ENCODE peak calls at places on chromosomes 7 and 10, in seven cellular contexts. Q is stomach, D is uterus, B is A549, J is gastrocnemius medialis, A is HCT116, X is tibial nerve. W is an unnamed sample.

GRCh38 chr7:100773491-100773890 is 40.1 kb downstream of the ZAN start:
- DNase-seq in Q (no peak), D (no peak), B (no peak), J (no peak), A (no peak), X (no peak), W (no peak)

GRCh38 chr7:94382155-94382554 is 12.5 kb upstream of the COL1A2 start:
- DNase-seq in Q (no peak), D (no peak), B (no peak), J (no peak), A (no peak), X (no peak), W (no peak)

GRCh38 chr7:154794147-154794780 is 208.7 kb downstream of the PAXIP1 start:
- DNase-seq in Q (peak), D (no peak), B (no peak), J (no peak), A (no peak), X (no peak), W (no peak)

GRCh38 chr10:27072436-27073114 is 27.7 kb downstream of the ANKRD26 start:
- DNase-seq in Q (no peak), D (no peak), B (no peak), J (no peak), A (no peak), X (no peak), W (no peak)

GRCh38 chr10:63120554-63120953 is 12.6 kb upstream of the NRBF2 start:
- DNase-seq in Q (no peak), D (no peak), B (no peak), J (no peak), A (no peak), X (no peak), W (no peak)

GRCh38 chr7:159019111-159019510 is 125.6 kb downstream of the VIPR2 start:
- DNase-seq in Q (no peak), D (no peak), B (no peak), J (no peak), A (no peak), X (no peak), W (no peak)

GRCh38 chr7:101691822-101692384 is 62.8 kb upstream of the MYL10 start:
- DNase-seq in Q (peak), D (no peak), B (no peak), J (no peak), A (no peak), X (no peak), W (no peak)

GRCh38 chr10:30387646-30388243 is 38.7 kb upstream of the MTPAP start:
- DNase-seq in Q (no peak), D (no peak), B (no peak), J (no peak), A (peak), X (no peak), W (peak)

GRCh38 chr7:79272066-79272669 is 181.3 kb downstream of the MAGI2 start:
- DNase-seq in Q (no peak), D (no peak), B (peak), J (no peak), A (peak), X (no peak), W (no peak)

GRCh38 chr7:72152171-72153131 is 259.7 kb downstream of the CALN1 start:
- DNase-seq in Q (peak), D (no peak), B (no peak), J (no peak), A (no peak), X (no peak), W (no peak)

GRCh38 chr7:108282427-108282996 is 152.4 kb upstream of the LAMB4 start:
- DNase-seq in Q (no peak), D (no peak), B (no peak), J (no peak), A (no peak), X (no peak), W (no peak)

GRCh38 chr10:34555653-34556052 is 259.4 kb downstream of the PARD3 start:
- DNase-seq in Q (no peak), D (no peak), B (peak), J (no peak), A (peak), X (no peak), W (no peak)

GRCh38 chr7:128104109-128104742 is 73.0 kb upstream of the LRRC4 start:
- DNase-seq in Q (no peak), D (no peak), B (no peak), J (no peak), A (no peak), X (no peak), W (no peak)

GRCh38 chr7:5472432-5473315 is 49.0 kb upstream of the TNRC18 start:
- DNase-seq in Q (no peak), D (no peak), B (no peak), J (no peak), A (no peak), X (no peak), W (no peak)

GRCh38 chr7:28309684-28310083 is 102.6 kb upstream of the CREB5 start:
- DNase-seq in Q (no peak), D (no peak), B (no peak), J (no peak), A (no peak), X (no peak), W (no peak)

GRCh38 chr10:44974082-44974627 is 4.5 kb downstream of the DEPP1 start:
- DNase-seq in Q (no peak), D (no peak), B (no peak), J (no peak), A (no peak), X (no peak), W (no peak)

GRCh38 chr7:48085433-48085791 is 3.7 kb upstream of the UPP1 start:
- DNase-seq in Q (no peak), D (no peak), B (no peak), J (no peak), A (no peak), X (no peak), W (no peak)

GRCh38 chr10:3625959-3626751 is 158.9 kb downstream of the KLF6 start:
- DNase-seq in Q (no peak), D (no peak), B (no peak), J (no peak), A (no peak), X (no peak), W (no peak)

GRCh38 chr10:132911712-132912097 is 30.7 kb downstream of the CFAP46 start:
- DNase-seq in Q (no peak), D (no peak), B (no peak), J (no peak), A (no peak), X (peak), W (no peak)

GRCh38 chr7:47795631-47796030 is 152.6 kb downstream of the PKD1L1 start:
- DNase-seq in Q (no peak), D (no peak), B (no peak), J (no peak), A (no peak), X (no peak), W (no peak)

GRCh38 chr7:97468491-97468890 is 263.4 kb upstream of the TAC1 start:
- DNase-seq in Q (no peak), D (no peak), B (no peak), J (no peak), A (no peak), X (no peak), W (no peak)

GRCh38 chr10:36446873-36447272 is 678.5 kb upstream of the ANKRD30A start:
- DNase-seq in Q (peak), D (peak), B (no peak), J (no peak), A (no peak), X (no peak), W (no peak)

GRCh38 chr10:109393425-109393824 is 529.9 kb downstream of the XPNPEP1 start:
- DNase-seq in Q (no peak), D (no peak), B (no peak), J (no peak), A (no peak), X (no peak), W (no peak)

GRCh38 chr7:40211291-40212003 is 76.6 kb downstream of the SUGCT start:
- DNase-seq in Q (no peak), D (no peak), B (no peak), J (no peak), A (no peak), X (no peak), W (no peak)

GRCh38 chr10:33887188-33887587 is 552.7 kb upstream of the NRP1 start:
- DNase-seq in Q (no peak), D (no peak), B (no peak), J (no peak), A (no peak), X (no peak), W (no peak)

GRCh38 chr10:116763440-116763839 is 21.1 kb upstream of the HSPA12A start:
- DNase-seq in Q (no peak), D (no peak), B (no peak), J (no peak), A (no peak), X (no peak), W (no peak)

GRCh38 chr7:151248191-151249033 is at the start of gene SMARCD3:
- DNase-seq in Q (peak), D (peak), B (peak), J (no peak), A (no peak), X (no peak), W (no peak)

GRCh38 chr10:43688348-43688892 is 39.7 kb upstream of the ZNF32 start:
- DNase-seq in Q (no peak), D (no peak), B (no peak), J (no peak), A (no peak), X (no peak), W (peak)

GRCh38 chr10:34200355-34200901 is 614.7 kb downstream of the PARD3 start:
- DNase-seq in Q (no peak), D (no peak), B (no peak), J (no peak), A (no peak), X (no peak), W (no peak)

GRCh38 chr7:29921404-29922010 is 68.1 kb downstream of the SCRN1 start:
- DNase-seq in Q (peak), D (no peak), B (peak), J (no peak), A (peak), X (no peak), W (peak)

GRCh38 chr7:5657901-5658300 is 123.6 kb downstream of the RNF216 start:
- DNase-seq in Q (no peak), D (no peak), B (no peak), J (no peak), A (no peak), X (no peak), W (no peak)

GRCh38 chr10:119331031-119331430 is 123.7 kb downstream of the GRK5 start:
- DNase-seq in Q (no peak), D (no peak), B (no peak), J (no peak), A (no peak), X (no peak), W (no peak)

GRCh38 chr10:132163278-132163765 is 23.4 kb upstream of the DPYSL4 start:
- DNase-seq in Q (peak), D (no peak), B (peak), J (no peak), A (peak), X (no peak), W (peak)

GRCh38 chr7:2860627-2861133 is 16.6 kb upstream of the GNA12 start:
- DNase-seq in Q (peak), D (no peak), B (no peak), J (peak), A (no peak), X (no peak), W (no peak)
- TF ChIP-seq POLR2A in Q (no peak), D (no peak), B (no peak), J (no peak), A (no peak), X (no peak), W (no peak)

GRCh38 chr10:106175760-106176377 is 988.6 kb downstream of the SORCS1 start:
- DNase-seq in Q (no peak), D (no peak), B (no peak), J (no peak), A (no peak), X (no peak), W (no peak)
- TF ChIP-seq POLR2A in Q (no peak), D (no peak), B (no peak), J (no peak), A (no peak), X (no peak), W (no peak)

GRCh38 chr10:99623919-99624318 is 3.7 kb upstream of the SLC25A28 start:
- DNase-seq in Q (no peak), D (no peak), B (no peak), J (no peak), A (no peak), X (no peak), W (no peak)

GRCh38 chr10:99619851-99620712 is at the start of gene SLC25A28:
- DNase-seq in Q (peak), D (peak), B (peak), J (peak), A (peak), X (peak), W (peak)

GRCh38 chr10:99619090-99619800 is 994 bp downstream of the SLC25A28 start:
- DNase-seq in Q (no peak), D (no peak), B (no peak), J (no peak), A (no peak), X (no peak), W (no peak)

GRCh38 chr10:99621454-99622246 is 1.4 kb upstream of the SLC25A28 start:
- DNase-seq in Q (no peak), D (no peak), B (no peak), J (no peak), A (no peak), X (no peak), W (no peak)

GRCh38 chr10:99620713-99621453 is 644 bp upstream of the SLC25A28 start:
- DNase-seq in Q (peak), D (peak), B (peak), J (peak), A (peak), X (peak), W (peak)
- TF ChIP-seq POLR2A in Q (no peak), D (peak), B (peak), J (peak), A (peak), X (peak), W (peak)

GRCh38 chr10:97583476-97583875 is 713 bp upstream of the HOGA1 start:
- DNase-seq in Q (no peak), D (no peak), B (no peak), J (no peak), A (no peak), X (no peak), W (no peak)

GRCh38 chr10:97584798-97585438 is 729 bp downstream of the HOGA1 start:
- DNase-seq in Q (no peak), D (no peak), B (no peak), J (no peak), A (no peak), X (no peak), W (no peak)

GRCh38 chr10:97582169-97582568 is 2.0 kb upstream of the HOGA1 start:
- DNase-seq in Q (no peak), D (no peak), B (no peak), J (no peak), A (no peak), X (no peak), W (no peak)

GRCh38 chr10:97585439-97585811 is 1.2 kb downstream of the HOGA1 start:
- DNase-seq in Q (no peak), D (no peak), B (no peak), J (no peak), A (no peak), X (no peak), W (no peak)

DNA sequence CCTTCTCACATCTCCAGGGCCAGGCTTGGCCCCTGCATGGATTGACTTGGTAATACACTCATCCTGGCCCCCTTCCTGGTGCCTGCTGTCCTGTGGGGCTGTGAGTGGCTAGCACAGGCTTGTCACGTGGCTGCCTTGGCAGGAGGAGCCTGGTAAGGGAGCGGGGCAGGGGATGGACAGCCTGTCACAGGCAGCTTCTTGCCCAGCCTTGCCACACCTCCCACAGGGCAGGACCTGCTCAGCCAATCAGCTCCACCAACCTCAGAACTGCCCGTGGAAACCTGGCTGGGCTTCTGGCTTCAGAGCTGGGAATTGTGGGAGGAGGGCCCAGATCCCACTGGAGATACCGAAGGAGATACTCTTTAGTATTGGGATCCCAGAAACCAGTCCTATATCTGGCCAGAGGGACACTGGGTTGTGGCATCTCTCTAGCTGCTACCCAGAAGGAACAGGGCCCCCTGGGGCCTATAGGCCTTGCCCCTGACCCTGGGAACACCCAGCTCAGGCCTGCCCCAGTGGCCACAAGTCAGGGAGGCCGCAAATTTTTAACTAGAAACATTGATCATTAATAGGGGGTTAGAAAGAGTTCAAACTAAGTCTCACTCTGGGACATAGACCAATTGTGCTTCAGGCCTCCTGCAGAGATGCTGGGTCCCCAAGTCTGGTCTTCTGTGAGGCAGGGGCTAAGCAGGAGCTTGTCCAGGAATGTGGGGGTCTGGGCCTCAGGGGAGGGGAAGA is at the start of gene HOGA1:
- DNase-seq in Q (no peak), D (peak), B (peak), J (peak), A (peak), X (peak), W (peak)
- TF ChIP-seq POLR2A in Q (no peak), D (no peak), B (peak), J (peak), A (no peak), X (peak), W (peak)

GRCh38 chr10:102055647-102056419 is at the start of gene ARMH3:
- DNase-seq in Q (peak), D (peak), B (peak), J (peak), A (peak), X (peak), W (peak)
- TF ChIP-seq POLR2A in Q (no peak), D (peak), B (peak), J (peak), A (peak), X (peak), W (peak)

GRCh38 chr10:21532694-21533576 is 1.1 kb upstream of the MLLT10 start:
- DNase-seq in Q (no peak), D (no peak), B (no peak), J (no peak), A (no peak), X (no peak), W (no peak)

GRCh38 chr10:21533577-21534475 is at the start of gene MLLT10:
- DNase-seq in Q (peak), D (peak), B (peak), J (peak), A (peak), X (peak), W (peak)

GRCh38 chr10:21536874-21537273 is 2.8 kb downstream of the MLLT10 start:
- DNase-seq in Q (no peak), D (no peak), B (no peak), J (no peak), A (no peak), X (no peak), W (no peak)

GRCh38 chr10:21535494-21535818 is 1.4 kb downstream of the MLLT10 start:
- DNase-seq in Q (no peak), D (no peak), B (no peak), J (no peak), A (no peak), X (no peak), W (no peak)

DNA sequence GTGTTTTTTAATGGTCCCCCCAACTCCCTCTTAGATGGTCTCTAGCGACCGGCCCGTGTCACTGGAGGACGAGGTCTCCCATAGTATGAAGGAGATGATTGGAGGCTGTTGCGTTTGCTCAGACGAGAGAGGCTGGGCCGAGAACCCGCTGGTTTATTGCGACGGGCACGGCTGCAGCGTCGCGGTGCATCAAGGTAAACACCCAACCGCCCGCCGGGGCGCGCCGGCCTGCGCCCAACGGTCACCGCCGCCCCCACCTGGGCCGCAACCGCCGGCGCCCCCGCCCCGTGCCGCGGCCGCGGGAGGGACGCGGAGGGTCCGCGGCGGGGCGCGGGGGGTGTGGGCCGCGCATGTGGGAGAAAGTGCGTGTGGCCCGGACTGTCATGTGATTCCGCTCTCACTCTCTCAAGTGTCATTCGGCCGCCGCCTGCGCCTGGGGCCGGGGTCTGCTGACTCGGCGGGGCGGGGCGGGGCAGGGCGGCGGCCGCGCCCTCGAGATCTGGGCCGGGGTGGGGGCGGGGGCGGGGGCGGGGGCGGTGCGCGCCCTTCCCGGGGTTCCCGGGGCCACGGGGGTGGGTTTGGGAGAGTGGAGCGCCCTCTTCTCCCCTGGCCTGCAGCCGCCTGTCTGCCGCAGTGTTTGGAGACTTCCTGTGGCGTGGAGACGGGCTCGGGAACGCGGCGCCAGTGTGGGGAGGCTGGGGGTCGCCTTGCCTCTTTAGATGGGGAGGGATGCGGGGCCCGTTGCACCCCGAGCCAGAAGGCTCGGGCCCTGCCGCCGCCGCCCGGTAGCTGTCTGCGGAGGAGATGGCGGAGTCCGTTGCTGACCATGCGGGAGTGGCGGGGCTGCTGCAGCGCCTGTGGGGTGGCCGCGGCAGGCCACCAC is 820 bp downstream of the MLLT10 start:
- DNase-seq in Q (peak), D (peak), B (peak), J (peak), A (no peak), X (peak), W (no peak)
- TF ChIP-seq POLR2A in Q (no peak), D (no peak), B (no peak), J (peak), A (peak), X (no peak), W (peak)

DNA sequence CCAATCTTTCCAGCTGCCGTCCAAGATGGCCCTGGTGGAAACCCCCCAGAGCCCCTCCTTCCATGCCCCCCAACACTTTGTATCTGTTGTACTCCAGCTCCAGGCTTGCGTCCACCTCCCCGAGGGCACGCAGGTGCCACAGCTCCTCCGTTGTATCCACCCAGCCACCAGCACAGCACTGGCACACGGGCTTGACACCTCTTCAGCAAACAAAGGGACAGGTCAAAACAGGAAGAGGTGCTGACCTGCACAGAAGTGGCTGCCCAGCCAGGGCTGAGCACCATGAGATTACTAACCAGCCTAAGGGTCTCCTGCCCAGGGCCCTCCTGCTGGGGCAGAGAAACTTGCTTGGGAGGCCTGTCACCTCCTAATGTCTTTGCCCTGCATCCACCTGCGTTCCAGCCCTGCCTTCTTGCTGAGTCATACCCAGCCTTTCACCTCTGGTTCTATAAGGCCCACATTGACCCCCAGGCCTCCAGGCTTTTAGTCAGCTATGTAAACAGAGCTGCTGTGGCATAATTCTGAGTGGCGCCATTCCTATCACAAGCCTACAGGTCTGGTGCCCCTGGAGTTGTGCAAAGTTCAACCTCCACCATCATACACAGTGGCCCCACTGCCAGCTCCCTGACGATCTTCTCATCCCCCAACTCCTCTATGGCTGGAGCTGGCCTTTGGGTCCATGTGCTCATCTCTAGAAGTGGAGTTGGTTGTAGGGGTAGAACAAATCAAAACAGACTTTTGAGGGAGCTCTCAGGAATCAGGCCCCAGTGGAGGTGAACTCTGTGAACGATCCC is 20.9 kb downstream of the SLC29A3 start:
- DNase-seq in Q (peak), D (no peak), B (peak), J (no peak), A (peak), X (no peak), W (peak)
- TF ChIP-seq POLR2A in Q (no peak), D (no peak), B (no peak), J (no peak), A (no peak), X (no peak), W (no peak)

W was measured in H54.